ENCODE peak calls at places on chromosome 14, in six cellular contexts. Q is NCI-H1048; X is H7; R is RPMI7951; D is GM23248; F is activated CD4-positive, alpha-beta T cell treated with anti-CD3 and anti-CD28 coated beads, Interleukin-2, amount 50 U/mL, for 24 hours. W is an unnamed sample.

GRCh38 chr14:105136401-105137322 is 31.9 kb downstream of the JAG2 start:
- DNase-seq in Q (no peak), X (peak), R (no peak), D (no peak), F (no peak), W (no peak)

GRCh38 chr14:70802379-70802778 is 6.9 kb downstream of the MAP3K9 start:
- DNase-seq in Q (no peak), X (no peak), R (no peak), D (no peak), F (no peak), W (no peak)

GRCh38 chr14:22221508-22221907 is 367.5 kb downstream of the DAD1 start:
- DNase-seq in Q (no peak), X (peak), R (peak), D (peak), F (no peak), W (peak)

GRCh38 chr14:103512701-103513611 is 9.7 kb downstream of the CKB start:
- DNase-seq in Q (no peak), X (peak), R (no peak), D (peak), F (no peak), W (no peak)

GRCh38 chr14:53993920-53994607 is 37.4 kb upstream of the BMP4 start:
- DNase-seq in Q (no peak), X (no peak), R (no peak), D (no peak), F (no peak), W (no peak)

GRCh38 chr14:104651876-104652260 is 37.5 kb upstream of the INF2 start:
- DNase-seq in Q (no peak), X (peak), R (no peak), D (no peak), F (no peak), W (no peak)

GRCh38 chr14:57549765-57550420 is 56.2 kb upstream of the CCDC198 start:
- DNase-seq in Q (no peak), X (no peak), R (no peak), D (no peak), F (no peak), W (no peak)

GRCh38 chr14:105275267-105275946 is 25.4 kb downstream of the BRF1 start:
- DNase-seq in Q (no peak), X (no peak), R (no peak), D (peak), F (no peak), W (peak)

GRCh38 chr14:31006703-31007102 is 18.7 kb upstream of the AP4S1 start:
- DNase-seq in Q (no peak), X (no peak), R (no peak), D (no peak), F (no peak), W (no peak)

GRCh38 chr14:64541261-64541970 is 875 bp downstream of the HSPA2 start:
- DNase-seq in Q (no peak), X (no peak), R (no peak), D (peak), F (no peak), W (no peak)

GRCh38 chr14:104894331-104895206 is 29.5 kb downstream of the CEP170B start:
- DNase-seq in Q (no peak), X (peak), R (no peak), D (no peak), F (no peak), W (no peak)

GRCh38 chr14:24162083-24162482 is 1.0 kb downstream of the IRF9 start:
- DNase-seq in Q (no peak), X (no peak), R (no peak), D (peak), F (no peak), W (no peak)

GRCh38 chr14:96097752-96098151 is 58.6 kb downstream of the C14orf132 start:
- DNase-seq in Q (no peak), X (peak), R (no peak), D (no peak), F (no peak), W (no peak)

GRCh38 chr14:81246561-81247270 is 26.0 kb upstream of the GTF2A1 start:
- DNase-seq in Q (no peak), X (no peak), R (peak), D (peak), F (no peak), W (no peak)

GRCh38 chr14:51081209-51081608 is 13.7 kb downstream of the TRIM9 start:
- DNase-seq in Q (no peak), X (no peak), R (no peak), D (peak), F (no peak), W (no peak)

GRCh38 chr14:58171090-58171489 is 19.1 kb upstream of the ARMH4 start:
- DNase-seq in Q (peak), X (peak), R (peak), D (peak), F (no peak), W (peak)

GRCh38 chr14:75881986-75882385 is 99.8 kb downstream of the TGFB3 start:
- DNase-seq in Q (no peak), X (peak), R (no peak), D (peak), F (no peak), W (no peak)

GRCh38 chr14:75911883-75912282 is 69.9 kb downstream of the TGFB3 start:
- DNase-seq in Q (no peak), X (peak), R (no peak), D (no peak), F (no peak), W (no peak)

GRCh38 chr14:95480109-95480886 is 36.2 kb downstream of the SYNE3 start:
- DNase-seq in Q (no peak), X (no peak), R (peak), D (peak), F (no peak), W (no peak)

GRCh38 chr14:79602023-79602422 is 609.3 kb downstream of the DIO2 start:
- DNase-seq in Q (no peak), X (no peak), R (no peak), D (no peak), F (no peak), W (no peak)

GRCh38 chr14:92362781-92363235 is 39.8 kb downstream of the SLC24A4 start:
- DNase-seq in Q (no peak), X (no peak), R (peak), D (peak), F (no peak), W (no peak)

GRCh38 chr14:101628975-101629374 is 67.7 kb downstream of the DIO3 start:
- DNase-seq in Q (no peak), X (no peak), R (no peak), D (no peak), F (no peak), W (no peak)

GRCh38 chr14:23513466-23514008 is 38.0 kb downstream of the ZFHX2 start:
- DNase-seq in Q (no peak), X (peak), R (no peak), D (no peak), F (no peak), W (no peak)

GRCh38 chr14:91267965-91268437 is 23.5 kb upstream of the GPR68 start:
- DNase-seq in Q (no peak), X (no peak), R (no peak), D (no peak), F (no peak), W (no peak)

GRCh38 chr14:74223016-74223415 is 16.2 kb upstream of the VSX2 start:
- DNase-seq in Q (no peak), X (no peak), R (no peak), D (no peak), F (no peak), W (no peak)

GRCh38 chr14:35682802-35683201 is 126.3 kb downstream of the RALGAPA1 start:
- DNase-seq in Q (no peak), X (no peak), R (no peak), D (no peak), F (no peak), W (no peak)

GRCh38 chr14:75060420-75060819 is 3.4 kb downstream of the ACYP1 start:
- DNase-seq in Q (no peak), X (no peak), R (no peak), D (no peak), F (no peak), W (no peak)

GRCh38 chr14:69880051-69880487 is 853 bp downstream of the SMOC1 start:
- DNase-seq in Q (no peak), X (peak), R (no peak), D (peak), F (no peak), W (no peak)

GRCh38 chr14:59422069-59422881 is 42.9 kb downstream of the GPR135 start:
- DNase-seq in Q (no peak), X (peak), R (peak), D (no peak), F (no peak), W (peak)

GRCh38 chr14:88831285-88831684 is 6.8 kb downstream of the TTC8 start:
- DNase-seq in Q (no peak), X (no peak), R (peak), D (peak), F (no peak), W (no peak)

GRCh38 chr14:105053421-105053820 is 11.8 kb downstream of the GPR132 start:
- DNase-seq in Q (no peak), X (peak), R (no peak), D (no peak), F (no peak), W (no peak)

GRCh38 chr14:61474021-61474420 is 152.6 kb downstream of the PRKCH start:
- DNase-seq in Q (no peak), X (no peak), R (no peak), D (no peak), F (no peak), W (no peak)

GRCh38 chr14:97580923-97581495 is 783.8 kb downstream of the VRK1 start:
- DNase-seq in Q (no peak), X (peak), R (peak), D (no peak), F (no peak), W (no peak)

GRCh38 chr14:33184587-33184986 is 245.9 kb downstream of the NPAS3 start:
- DNase-seq in Q (no peak), X (no peak), R (peak), D (peak), F (no peak), W (peak)

GRCh38 chr14:71322660-71323250 is 415.5 kb downstream of the PCNX1 start:
- DNase-seq in Q (no peak), X (no peak), R (peak), D (peak), F (no peak), W (peak)

GRCh38 chr14:83255727-83256090 is 1722.1 kb upstream of the SEL1L start:
- DNase-seq in Q (no peak), X (no peak), R (no peak), D (no peak), F (no peak), W (no peak)